ENCODE peak calls at places on chromosomes 12 and 14, in five cellular contexts. A, O, R, I and Y are unnamed samples.
A peak's percentile ranks its signal among the peaks of the same experiment; 100 is the strongest.

GRCh38 chr12:114013601-114014345 is 47.6 kb upstream of the RBM19 start:
- DNase-seq in A (no peak), O (peak; percentile 84), I (no peak), R (peak; percentile 39), Y (no peak)

GRCh38 chr14:24293525-24293924 is 6.1 kb downstream of the DHRS1 start:
- DNase-seq in O (no peak), I (no peak), R (no peak), A (no peak), Y (no peak)

GRCh38 chr12:11719678-11720099 is 70.2 kb downstream of the ETV6 start:
- DNase-seq in I (peak; percentile 79), O (peak; percentile 48), R (peak; percentile 92), A (peak; percentile 94), Y (peak; percentile 97)

GRCh38 chr12:93226356-93226755 is 151.4 kb upstream of the NUDT4 start:
- DNase-seq in R (no peak), A (peak; percentile 53), O (no peak), I (no peak), Y (no peak)

GRCh38 chr12:112017041-112017440 is 3.8 kb downstream of the ERP29 start:
- DNase-seq in R (no peak), I (no peak), A (no peak), O (no peak), Y (no peak)

GRCh38 chr12:44875954-44876553 is at the start of gene NELL2:
- DNase-seq in O (peak; percentile 94), A (peak; percentile 13), I (peak; percentile 47), R (peak; percentile 38), Y (peak; percentile 13)

GRCh38 chr12:75478395-75478794 is 2.2 kb upstream of the GLIPR1 start:
- DNase-seq in I (no peak), R (peak; percentile 87), A (peak; percentile 42), O (no peak), Y (peak; percentile 51)

GRCh38 chr12:108609535-108610335 is 11.9 kb upstream of the TMEM119 start:
- DNase-seq in R (peak; percentile 90), O (no peak), I (peak; percentile 58), A (no peak), Y (peak; percentile 84)

GRCh38 chr14:94062344-94062904 is 18.6 kb downstream of the DDX24 start:
- DNase-seq in A (peak; percentile 86), I (no peak), O (no peak), R (no peak), Y (peak; percentile 83)

GRCh38 chr12:25811656-25812126 is 146.8 kb upstream of the RASSF8 start:
- DNase-seq in I (no peak), O (no peak), A (peak; percentile 44), R (peak; percentile 38), Y (peak; percentile 68)

GRCh38 chr14:77058082-77058481 is 29.6 kb upstream of the IRF2BPL start:
- DNase-seq in A (no peak), O (no peak), R (no peak), I (no peak), Y (no peak)

GRCh38 chr12:98403385-98403784 is 112.0 kb upstream of the TMPO start:
- DNase-seq in O (no peak), R (no peak), I (no peak), A (no peak), Y (no peak)

GRCh38 chr14:89432226-89432625 is 15.2 kb upstream of the FOXN3 start:
- DNase-seq in I (no peak), A (peak; percentile 25), R (no peak), O (no peak), Y (no peak)

GRCh38 chr14:102474934-102475333 is 34.6 kb downstream of the ANKRD9 start:
- DNase-seq in A (no peak), R (peak; percentile 57), I (peak; percentile 76), O (no peak), Y (peak; percentile 13)

GRCh38 chr12:119343130-119343529 is 8.6 kb downstream of the CCDC60 start:
- DNase-seq in O (no peak), I (no peak), A (no peak), R (no peak), Y (no peak)

GRCh38 chr14:61186341-61186740 is 94.8 kb downstream of the TMEM30B start:
- DNase-seq in A (no peak), R (no peak), O (no peak), I (no peak), Y (peak; percentile 16)

GRCh38 chr12:87283111-87283510 is 746.1 kb downstream of the C12orf50 start:
- DNase-seq in A (no peak), R (no peak), I (no peak), O (no peak), Y (no peak)

GRCh38 chr14:99127651-99128167 is 144.3 kb downstream of the BCL11B start:
- DNase-seq in A (peak; percentile 97), O (no peak), R (peak; percentile 64), I (no peak), Y (peak; percentile 73)

GRCh38 chr14:68961781-68962584 is 17.1 kb downstream of the ACTN1 start:
- DNase-seq in O (peak; percentile 79), A (peak; percentile 87), R (no peak), I (no peak), Y (peak; percentile 80)

GRCh38 chr12:48927261-48927660 is 2.0 kb upstream of the FKBP11 start:
- DNase-seq in I (no peak), A (no peak), R (peak; percentile 60), O (no peak), Y (peak; percentile 53)

GRCh38 chr14:93648440-93649168 is 139.7 kb downstream of the PRIMA1 start:
- DNase-seq in A (peak; percentile 30), I (no peak), O (peak; percentile 51), R (no peak), Y (no peak)

GRCh38 chr12:120121766-120122293 is 5.3 kb upstream of the RAB35 start:
- DNase-seq in A (no peak), I (no peak), O (no peak), R (no peak), Y (no peak)

GRCh38 chr14:78798757-78799156 is 628.6 kb downstream of the NRXN3 start:
- DNase-seq in R (no peak), A (no peak), I (no peak), O (no peak), Y (no peak)

GRCh38 chr12:125340791-125341190 is 275.6 kb downstream of the AACS start:
- DNase-seq in O (no peak), I (no peak), A (peak; percentile 47), R (peak; percentile 49), Y (peak; percentile 84)

GRCh38 chr12:93002278-93003054 is 73.4 kb upstream of the EEA1 start:
- DNase-seq in I (no peak), R (peak; percentile 78), A (peak; percentile 90), O (no peak), Y (peak; percentile 98)

GRCh38 chr12:99043319-99043914 is 398.3 kb downstream of the APAF1 start:
- DNase-seq in A (peak; percentile 62), O (peak; percentile 44), R (peak; percentile 78), I (peak; percentile 66), Y (peak; percentile 35)

GRCh38 chr12:60666895-60667294 is 1071.1 kb downstream of the SLC16A7 start:
- DNase-seq in A (no peak), O (no peak), I (no peak), R (no peak), Y (no peak)

GRCh38 chr12:52812749-52813148 is 1.2 kb downstream of the KRT4 start:
- DNase-seq in A (no peak), R (no peak), O (no peak), I (no peak), Y (no peak)
- H3K27me3 ChIP-seq in A (peaks cover 9% of the 10 kb centered on the region), R (peaks cover 6% of the 10 kb centered on the region), O (no peaks in the 10 kb centered on the region), I (peaks cover 28% of the 10 kb centered on the region), Y (peaks cover 31% of the 10 kb centered on the region)

GRCh38 chr12:106845910-106846309 is 71.4 kb downstream of the RIC8B start:
- DNase-seq in R (no peak), I (no peak), A (no peak), O (no peak), Y (no peak)

GRCh38 chr12:106851306-106851705 is 76.8 kb downstream of the RIC8B start:
- DNase-seq in R (no peak), O (no peak), I (no peak), A (no peak), Y (no peak)

GRCh38 chr12:106847861-106848260 is 73.4 kb downstream of the RIC8B start:
- DNase-seq in R (no peak), I (no peak), A (no peak), O (no peak), Y (no peak)
- H3K27me3 ChIP-seq in R (no peaks in the 10 kb centered on the region), I (no peaks in the 10 kb centered on the region), A (no peaks in the 10 kb centered on the region), O (no peaks in the 10 kb centered on the region), Y (no peaks in the 10 kb centered on the region)

DNA sequence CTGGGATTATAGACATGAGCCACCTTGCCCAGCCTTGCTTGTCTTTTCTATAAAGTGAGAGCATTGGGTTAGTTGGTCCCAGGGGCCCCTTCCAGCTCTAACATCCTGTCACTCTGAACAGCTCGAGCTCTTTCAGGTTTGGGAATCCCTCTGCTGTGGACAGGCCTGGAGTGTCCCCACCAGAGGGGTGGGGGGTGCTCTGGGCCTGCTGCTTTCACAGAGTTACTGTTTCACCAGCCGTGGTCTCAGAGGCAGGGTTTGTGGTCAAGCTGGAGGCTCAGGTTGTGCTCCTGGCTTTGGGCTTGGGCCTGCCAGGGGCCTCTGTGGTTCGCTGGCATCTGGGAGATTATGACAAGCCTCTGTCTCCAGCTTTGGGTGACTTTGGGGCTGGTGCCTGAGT is 59.7 kb downstream of the FBXL14 start:
- DNase-seq in I (no peak), A (no peak), O (no peak), R (no peak), Y (no peak)
- H3K27me3 ChIP-seq in I (peaks cover 43% of the 10 kb centered on the region), A (peaks cover 39% of the 10 kb centered on the region), O (peaks cover 42% of the 10 kb centered on the region), R (peaks cover 7% of the 10 kb centered on the region), Y (peaks cover 10% of the 10 kb centered on the region)

GRCh38 chr12:131135786-131136538 is 182.3 kb downstream of the ADGRD1 start:
- DNase-seq in A (no peak), I (no peak), O (peak; percentile 51), R (no peak), Y (no peak)

GRCh38 chr12:131133994-131134393 is 180.3 kb downstream of the ADGRD1 start:
- DNase-seq in I (no peak), R (no peak), A (no peak), O (no peak), Y (no peak)

GRCh38 chr12:131133015-131133905 is 179.6 kb downstream of the ADGRD1 start:
- DNase-seq in R (peak; percentile 15), A (no peak), I (no peak), O (no peak), Y (no peak)

GRCh38 chr12:131135311-131135785 is 181.6 kb downstream of the ADGRD1 start:
- DNase-seq in O (no peak), A (no peak), I (no peak), R (no peak), Y (no peak)

DNA sequence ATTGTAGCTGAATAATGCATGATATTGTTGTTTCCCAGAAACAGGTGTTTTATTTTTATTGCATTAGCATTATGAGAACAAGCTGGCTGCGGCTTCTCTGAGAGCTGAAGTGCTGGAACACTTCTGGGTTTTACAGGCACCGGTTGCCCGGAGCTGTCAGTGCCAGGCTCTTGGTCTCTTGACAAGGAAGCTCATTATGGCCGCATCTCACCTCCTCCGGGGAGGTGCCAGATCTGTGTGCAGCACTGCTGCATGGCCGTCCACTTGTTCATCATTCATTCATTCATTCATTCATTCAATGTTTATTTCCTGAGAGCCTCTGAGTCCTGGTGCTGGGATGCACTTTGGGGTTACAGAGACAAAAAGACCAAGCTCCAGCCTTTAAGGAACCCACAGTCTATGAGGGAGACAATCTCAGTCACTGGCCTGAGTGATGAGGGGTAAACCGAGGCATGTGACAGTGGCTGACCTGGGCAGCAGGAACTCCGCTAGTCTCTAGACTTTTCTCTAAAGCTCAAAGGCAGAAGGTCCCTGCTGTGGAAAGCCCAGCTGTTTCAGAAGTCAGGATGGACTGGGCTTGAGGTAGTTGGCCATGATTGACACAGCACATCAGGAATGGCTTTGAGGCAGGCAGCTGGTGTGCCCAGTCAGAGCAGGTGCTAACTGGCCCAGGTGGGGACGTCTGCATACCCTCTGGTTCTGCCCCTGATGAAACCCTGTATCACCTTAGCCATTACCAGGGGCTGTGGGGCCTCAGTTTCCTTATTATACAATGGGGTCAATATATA is 181.0 kb downstream of the ADGRD1 start:
- DNase-seq in R (no peak), A (no peak), I (no peak), O (no peak), Y (no peak)
- H3K27me3 ChIP-seq in R (no peaks in the 10 kb centered on the region), A (no peaks in the 10 kb centered on the region), I (no peaks in the 10 kb centered on the region), O (no peaks in the 10 kb centered on the region), Y (no peaks in the 10 kb centered on the region)

GRCh38 chr12:13976028-13976584 is 5.3 kb downstream of the GRIN2B start:
- DNase-seq in R (no peak), I (no peak), A (no peak), O (no peak), Y (no peak)
- H3K27me3 ChIP-seq in R (peaks cover 60% of the 10 kb centered on the region), I (peaks cover 22% of the 10 kb centered on the region), A (peaks cover 3% of the 10 kb centered on the region), O (peaks cover 35% of the 10 kb centered on the region), Y (peaks cover 21% of the 10 kb centered on the region)